ENCODE peak calls at places on chromosome 21, in six cellular contexts. I, K, X, Q, F and O are unnamed samples. For H3K27me3, the result is how much of the 10 kb centered on the place peaks cover.

GRCh38 chr21:43903451-43904091 is 38.5 kb downstream of the AGPAT3 start:
- DNase-seq in X (peak), I (no peak), F (no peak), K (no peak), Q (no peak), O (no peak)

GRCh38 chr21:45555557-45556301 is 13.5 kb upstream of the SLC19A1 start:
- DNase-seq in K (peak), F (peak), X (peak), Q (no peak), I (peak), O (no peak)

GRCh38 chr21:45420623-45421041 is 15.7 kb downstream of the COL18A1 start:
- DNase-seq in I (peak), Q (no peak), X (no peak), F (no peak), K (no peak), O (no peak)

GRCh38 chr21:30984897-30985296 is 53.4 kb downstream of the KRTAP19-8 start:
- DNase-seq in K (no peak), I (no peak), X (no peak), Q (no peak), F (no peak), O (no peak)

GRCh38 chr21:25625036-25625435 is 14.0 kb upstream of the JAM2 start:
- DNase-seq in I (no peak), Q (no peak), X (no peak), K (no peak), F (no peak), O (no peak)

GRCh38 chr21:23939369-23940065 is 1667.8 kb downstream of the MRPL39 start:
- DNase-seq in Q (no peak), K (no peak), F (no peak), X (no peak), I (no peak), O (no peak)

GRCh38 chr21:29219165-29219770 is 79.5 kb upstream of the BACH1 start:
- DNase-seq in Q (no peak), K (no peak), X (no peak), F (no peak), I (no peak), O (no peak)

GRCh38 chr21:45990741-45991605 is 9.4 kb downstream of the COL6A1 start:
- DNase-seq in Q (peak), F (no peak), K (peak), I (peak), X (peak), O (no peak)

GRCh38 chr21:31282095-31282709 is 61.9 kb downstream of the TIAM1 start:
- DNase-seq in I (no peak), X (no peak), K (no peak), Q (no peak), F (peak), O (no peak)

GRCh38 chr21:44982558-44983244 is 42.9 kb downstream of the SLX9 start:
- DNase-seq in F (no peak), K (no peak), X (no peak), Q (peak), I (peak), O (no peak)

GRCh38 chr21:25149022-25149421 is 458.3 kb downstream of the MRPL39 start:
- DNase-seq in K (no peak), X (no peak), I (no peak), Q (no peak), F (no peak), O (no peak)

GRCh38 chr21:45319461-45320211 is 31.9 kb upstream of the POFUT2 start:
- DNase-seq in F (no peak), Q (peak), X (peak), K (no peak), I (peak), O (no peak)

GRCh38 chr21:36247316-36247715 is 72.7 kb upstream of the MORC3 start:
- DNase-seq in K (no peak), I (no peak), Q (no peak), X (no peak), F (peak), O (no peak)

GRCh38 chr21:39189857-39190604 is 6.8 kb upstream of the PSMG1 start:
- DNase-seq in K (no peak), Q (no peak), I (no peak), F (no peak), X (no peak), O (no peak)

GRCh38 chr21:46515109-46515508 is 56.4 kb downstream of the DIP2A start:
- DNase-seq in I (no peak), X (no peak), Q (no peak), F (no peak), K (peak), O (no peak)

GRCh38 chr21:45788198-45788597 is 144.7 kb downstream of the PCBP3 start:
- DNase-seq in I (no peak), K (no peak), X (no peak), F (no peak), Q (no peak), O (no peak)

GRCh38 chr21:44650973-44651675 is 3.3 kb downstream of the KRTAP12-4 start:
- DNase-seq in F (no peak), K (no peak), I (no peak), Q (no peak), X (no peak), O (no peak)

GRCh38 chr21:45929477-45929876 is 52.1 kb upstream of the COL6A1 start:
- DNase-seq in X (no peak), F (no peak), Q (no peak), K (no peak), I (no peak), O (no peak)

GRCh38 chr21:44985441-44986401 is 45.9 kb downstream of the SLX9 start:
- DNase-seq in K (no peak), I (peak), X (peak), F (no peak), Q (no peak), O (peak)

GRCh38 chr21:16708431-16708830 is 804.4 kb upstream of the CXADR start:
- DNase-seq in X (no peak), F (no peak), Q (no peak), K (no peak), I (no peak), O (no peak)

GRCh38 chr21:42737969-42738590 is 84.7 kb downstream of the PDE9A start:
- DNase-seq in X (peak), K (peak), I (peak), F (no peak), Q (no peak), O (no peak)

GRCh38 chr21:28337319-28337718 is 655.4 kb downstream of the LTN1 start:
- DNase-seq in X (no peak), F (peak), K (no peak), Q (no peak), I (no peak), O (no peak)

GRCh38 chr21:45341779-45342178 is 54.1 kb upstream of the POFUT2 start:
- DNase-seq in I (no peak), F (no peak), Q (no peak), X (no peak), K (no peak), O (no peak)

GRCh38 chr21:44582980-44583799 is 2.8 kb upstream of the KRTAP10-5 start:
- DNase-seq in I (no peak), K (no peak), Q (no peak), F (no peak), X (no peak), O (no peak)

GRCh38 chr21:22516230-22516629 is 1518.0 kb downstream of the NCAM2 start:
- DNase-seq in K (no peak), X (no peak), Q (no peak), F (no peak), I (no peak), O (no peak)

GRCh38 chr21:42566524-42567180 is 53.0 kb downstream of the SLC37A1 start:
- DNase-seq in I (peak), Q (no peak), K (no peak), F (no peak), X (peak), O (no peak)

GRCh38 chr21:17911628-17912027 is 92.5 kb upstream of the C21orf91 start:
- DNase-seq in Q (no peak), I (no peak), X (no peak), K (no peak), F (no peak), O (no peak)

DNA sequence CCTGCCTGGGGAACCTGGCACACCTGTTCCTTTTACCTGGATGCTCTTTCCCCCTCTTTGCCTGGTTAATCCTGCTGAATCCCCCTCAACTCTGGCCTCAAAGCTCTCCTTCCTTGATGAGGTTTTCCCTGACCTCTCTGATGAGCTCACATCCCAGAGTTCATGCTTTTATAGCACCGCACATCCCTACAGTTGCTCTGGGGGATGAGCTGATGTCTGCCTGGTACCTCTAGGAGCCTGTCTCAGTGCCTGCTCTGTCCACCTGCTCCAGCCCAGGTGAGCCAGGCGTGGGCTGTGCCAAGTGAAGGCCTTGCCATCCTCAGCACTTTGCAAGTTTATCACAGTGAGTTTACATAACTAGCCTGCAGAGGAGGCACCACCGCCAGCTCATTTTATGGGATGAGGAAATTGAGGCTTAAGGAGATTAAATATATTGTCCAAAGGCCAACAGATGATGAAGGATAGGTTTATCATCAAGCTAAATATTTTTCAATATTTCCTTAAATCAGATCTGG is 58.6 kb upstream of the TMPRSS2 start:
- DNase-seq in I (no peak), K (no peak), X (no peak), Q (no peak), F (no peak), O (no peak)
- TF ChIP-seq CTCF in I (no peak), K (no peak), X (no peak), Q (no peak), F (no peak), O (no peak)

GRCh38 chr21:33109574-33110339 is 39.8 kb downstream of the OLIG1 start:
- DNase-seq in I (no peak), F (no peak), Q (no peak), X (no peak), K (no peak), O (peak)

GRCh38 chr21:33112151-33112550 is 42.2 kb downstream of the OLIG1 start:
- DNase-seq in K (no peak), Q (no peak), F (no peak), X (no peak), I (no peak), O (no peak)

GRCh38 chr21:33112670-33113596 is 43.0 kb downstream of the OLIG1 start:
- DNase-seq in Q (no peak), X (no peak), F (no peak), K (no peak), I (no peak), O (no peak)

GRCh38 chr21:33111577-33111976 is 41.6 kb downstream of the OLIG1 start:
- DNase-seq in F (no peak), I (no peak), K (no peak), X (no peak), Q (no peak), O (no peak)

DNA sequence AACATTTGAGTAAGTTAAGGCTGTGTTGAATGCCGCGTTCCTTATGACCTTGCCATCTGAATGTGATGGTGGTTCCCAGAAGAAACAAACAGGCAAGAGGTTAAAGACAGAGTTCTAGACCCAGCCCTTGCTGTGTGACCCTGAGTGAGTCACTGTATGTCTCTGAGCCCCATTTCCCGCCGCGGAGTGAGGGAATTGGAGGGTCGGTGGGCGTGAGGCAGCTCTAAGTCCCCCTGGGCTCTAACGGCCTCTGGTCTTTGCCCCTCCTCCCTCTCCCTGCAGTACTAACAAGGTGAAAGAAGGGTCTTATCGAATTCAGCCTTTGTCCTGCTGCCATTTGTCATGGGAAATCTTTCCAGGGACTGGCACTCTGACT is 40.4 kb downstream of the OLIG1 start:
- DNase-seq in Q (no peak), K (no peak), X (no peak), F (no peak), I (no peak), O (no peak)
- H3K27me3 ChIP-seq in Q (under half), K (under half), X (half or more), F (half or more), I (under half), O (under half)

GRCh38 chr21:37475186-37475868 is 108.8 kb downstream of the DYRK1A start:
- DNase-seq in X (no peak), I (no peak), F (no peak), Q (no peak), K (no peak), O (no peak)

GRCh38 chr21:37484535-37485474 is 118.2 kb downstream of the DYRK1A start:
- DNase-seq in I (no peak), Q (no peak), K (no peak), F (no peak), X (no peak), O (no peak)

GRCh38 chr21:37483776-37484175 is 117.2 kb downstream of the DYRK1A start:
- DNase-seq in Q (no peak), X (no peak), I (no peak), F (no peak), K (no peak), O (no peak)

GRCh38 chr21:37474342-37474741 is 107.8 kb downstream of the DYRK1A start:
- DNase-seq in F (no peak), I (no peak), Q (no peak), X (no peak), K (no peak), O (no peak)

DNA sequence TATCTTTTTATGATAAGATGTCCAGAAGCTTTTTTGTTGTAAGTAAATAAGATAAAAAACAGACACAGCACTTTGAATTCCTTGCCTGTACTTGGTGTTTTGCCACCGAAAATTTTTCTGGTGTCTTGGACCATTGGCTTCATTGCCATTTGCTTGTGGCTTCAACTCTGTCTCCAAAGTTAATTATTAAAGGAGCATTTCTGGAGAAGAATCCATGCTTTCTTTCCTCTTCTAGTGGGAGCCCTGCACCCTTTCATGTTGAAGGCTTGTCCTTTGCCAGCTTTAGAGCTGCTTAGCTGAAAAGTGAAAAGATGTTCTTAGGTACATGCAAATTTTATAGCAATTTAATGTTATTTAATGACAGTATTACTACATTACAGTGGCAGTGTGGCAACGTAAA is 112.2 kb downstream of the DYRK1A start:
- DNase-seq in K (no peak), Q (no peak), X (no peak), I (no peak), F (no peak), O (no peak)
- H3K27ac ChIP-seq in K (no peak), Q (no peak), X (no peak), I (no peak), F (no peak), O (no peak)

GRCh38 chr21:34912022-34912933 is 136.8 kb downstream of the RUNX1 start:
- DNase-seq in X (no peak), F (no peak), I (no peak), Q (no peak), K (no peak), O (no peak)
- TF ChIP-seq CTCF in X (no peak), F (no peak), I (no peak), Q (no peak), K (no peak), O (no peak)